ENCODE peak calls at places on chromosomes 7 and 10, in seven cellular contexts. Y is tibial artery, M is psoas muscle, J is SK-N-SH, B is lower lobe of right lung, N is upper lobe of right lung, G is left lung. H is an unnamed sample.

GRCh38 chr7:143279186-143280098 is 5.3 kb upstream of the TMEM139 start:
- DNase-seq in Y (no peak), B (no peak), J (no peak), G (no peak), M (no peak), N (no peak), H (no peak)

GRCh38 chr10:111990734-111991133 is 192.8 kb downstream of the GPAM start:
- DNase-seq in M (no peak), G (no peak), J (peak; percentile 28), B (no peak), N (no peak), Y (no peak), H (peak; percentile 24)

GRCh38 chr7:50369408-50370026 is 65.0 kb downstream of the IKZF1 start:
- DNase-seq in Y (no peak), G (no peak), B (no peak), J (peak; percentile 57), M (no peak), N (no peak), H (no peak)

GRCh38 chr7:112103246-112103645 is 103.0 kb downstream of the DOCK4 start:
- DNase-seq in N (no peak), M (no peak), B (no peak), J (no peak), G (no peak), Y (no peak), H (no peak)

GRCh38 chr10:49387029-49387428 is 8.9 kb downstream of the DRGX start:
- DNase-seq in B (no peak), M (no peak), G (no peak), N (no peak), J (no peak), Y (no peak), H (no peak)

GRCh38 chr10:119542990-119543813 is 683 bp upstream of the RGS10 start:
- DNase-seq in G (peak; percentile 70), Y (peak; percentile 59), M (peak; percentile 76), N (peak; percentile 76), B (peak; percentile 70), J (peak; percentile 82), H (peak; percentile 74)

GRCh38 chr10:1155791-1156615 is 99.8 kb downstream of the WDR37 start:
- DNase-seq in M (no peak), N (peak; percentile 54), J (peak; percentile 49), G (no peak), B (no peak), Y (no peak), H (no peak)

GRCh38 chr7:23247101-23247601 is 576 bp downstream of the GPNMB start:
- DNase-seq in N (no peak), M (no peak), J (no peak), B (no peak), G (no peak), Y (no peak), H (no peak)

GRCh38 chr7:119377861-119378260 is 895.1 kb upstream of the KCND2 start:
- DNase-seq in Y (no peak), B (no peak), M (no peak), G (no peak), J (no peak), N (no peak), H (no peak)

GRCh38 chr7:64640504-64640903 is 25.4 kb upstream of the ZNF107 start:
- DNase-seq in M (no peak), G (no peak), B (no peak), J (no peak), N (no peak), Y (no peak), H (no peak)
- H3K9me3 ChIP-seq in M (no peaks in the 10 kb centered on the region), G (peaks cover 16% of the 10 kb centered on the region), B (no peaks in the 10 kb centered on the region), J (no peaks in the 10 kb centered on the region), N (no peaks in the 10 kb centered on the region), Y (no peaks in the 10 kb centered on the region), H (no peaks in the 10 kb centered on the region)

DNA sequence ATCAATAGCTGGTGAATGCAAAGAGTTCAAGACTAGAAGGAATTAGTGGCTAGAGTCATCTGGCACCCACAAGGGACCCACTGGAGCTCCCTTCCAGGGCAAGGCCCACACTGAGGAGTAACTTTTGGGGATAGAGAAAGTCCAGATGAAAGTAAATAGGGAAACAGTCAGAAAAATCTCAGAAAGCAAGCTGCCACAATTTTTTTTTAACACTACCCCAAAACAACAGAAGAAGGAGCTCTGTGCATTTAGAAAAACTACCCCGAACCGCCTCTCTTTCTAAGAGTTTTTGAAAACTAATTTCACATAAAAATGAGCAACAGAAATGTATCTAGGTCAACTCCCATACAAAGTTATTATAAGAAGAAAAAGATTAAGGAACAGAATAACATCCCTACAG is 42.2 kb downstream of the AOAH start:
- DNase-seq in B (no peak), M (no peak), Y (no peak), J (no peak), N (no peak), G (no peak), H (no peak)
- TF ChIP-seq CTCF in B (no peak), M (no peak), Y (no peak), J (no peak), N (no peak), G (no peak), H (no peak)

DNA sequence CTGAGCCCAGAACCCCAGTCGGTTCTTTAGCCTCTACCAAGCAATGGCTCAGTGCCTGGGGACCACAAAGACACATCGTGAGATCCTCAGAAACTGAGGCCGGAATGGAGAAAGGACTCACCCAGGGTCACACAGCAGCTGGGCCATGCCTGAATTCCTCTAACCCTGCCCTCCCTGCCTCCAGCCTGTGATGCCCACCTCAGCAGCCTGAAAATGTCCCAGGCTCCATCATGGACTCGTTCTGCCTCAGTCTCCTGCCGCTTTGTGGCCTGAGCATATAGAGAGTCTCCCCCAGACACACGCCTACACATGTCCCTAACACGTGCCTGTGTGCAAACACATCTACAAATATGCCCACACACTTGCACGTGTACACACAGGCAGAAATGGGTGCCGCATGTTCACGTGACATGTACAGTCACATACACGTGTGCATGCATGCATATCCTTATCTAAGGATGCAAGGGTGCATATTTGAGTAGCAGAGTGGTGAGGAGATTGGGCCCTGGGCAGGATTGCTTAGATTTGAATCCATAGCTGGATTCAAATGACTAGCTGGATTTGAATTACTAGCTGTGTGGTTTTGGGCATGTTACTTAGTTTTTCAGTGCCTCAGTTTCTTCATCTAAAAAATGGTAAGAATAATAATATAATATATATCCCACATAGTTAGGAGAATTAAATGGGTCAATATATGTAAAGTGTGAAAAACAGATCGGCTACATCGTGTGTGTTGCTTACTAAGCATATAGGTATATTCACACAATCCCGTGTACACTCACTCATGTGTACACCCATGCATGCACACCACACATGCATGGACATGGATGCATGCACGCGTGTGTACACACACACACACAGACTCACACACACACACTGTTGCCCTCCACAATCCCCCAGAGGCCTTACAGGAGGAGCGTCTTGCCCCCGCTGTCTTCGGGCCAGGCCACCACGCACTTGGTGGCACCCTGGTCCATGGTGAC is 2.4 kb downstream of the TACR2 start:
- DNase-seq in Y (no peak), B (no peak), J (no peak), M (peak; percentile 46), N (no peak), G (peak; percentile 26), H (no peak)
- H3K4me1 ChIP-seq in Y (peaks cover 8% of the 10 kb centered on the region), B (peaks cover 7% of the 10 kb centered on the region), J (peaks cover 4% of the 10 kb centered on the region), M (peaks cover 3% of the 10 kb centered on the region), N (peaks cover under 1% of the 10 kb centered on the region), G (peaks cover 10% of the 10 kb centered on the region), H (no peaks in the 10 kb centered on the region)

DNA sequence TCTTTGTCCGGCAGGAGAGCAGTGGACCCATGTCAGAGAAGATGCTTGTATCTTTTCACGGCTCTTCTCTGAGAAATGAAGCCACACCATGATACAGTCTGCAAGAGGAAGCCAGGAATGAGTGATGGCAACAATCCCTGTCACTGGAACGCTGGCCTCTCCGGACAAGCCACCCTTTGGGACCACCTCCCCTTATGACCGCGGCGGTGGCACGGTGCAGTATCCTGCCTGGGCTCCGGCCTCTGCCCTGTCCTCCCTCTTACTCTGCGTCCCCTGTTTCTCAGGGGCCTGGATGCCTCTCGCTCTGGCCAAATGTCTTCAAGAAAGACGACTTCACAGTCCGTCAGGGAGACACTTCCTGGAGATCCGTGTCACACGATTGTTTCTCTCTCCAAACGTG is 370.5 kb downstream of the ZNF716 start:
- DNase-seq in B (no peak), M (no peak), Y (no peak), N (no peak), G (no peak), J (no peak), H (no peak)
- H3K9me3 ChIP-seq in B (no peaks in the 10 kb centered on the region), M (no peaks in the 10 kb centered on the region), Y (no peaks in the 10 kb centered on the region), N (no peaks in the 10 kb centered on the region), G (peaks cover 69% of the 10 kb centered on the region), J (no peaks in the 10 kb centered on the region), H (no peaks in the 10 kb centered on the region)

GRCh38 chr10:104582604-104582951 is 58.5 kb upstream of the SORCS3 start:
- DNase-seq in G (no peak), J (no peak), N (no peak), B (no peak), Y (no peak), M (no peak), H (no peak)

GRCh38 chr10:104580321-104580720 is 60.8 kb upstream of the SORCS3 start:
- DNase-seq in N (no peak), J (no peak), M (no peak), G (no peak), Y (no peak), B (no peak), H (no peak)

GRCh38 chr10:104581884-104582603 is 59.0 kb upstream of the SORCS3 start:
- DNase-seq in Y (no peak), M (no peak), J (no peak), G (no peak), N (no peak), B (no peak), H (no peak)

GRCh38 chr10:104582966-104583365 is 58.1 kb upstream of the SORCS3 start:
- DNase-seq in G (no peak), M (no peak), N (no peak), B (no peak), Y (no peak), J (no peak), H (no peak)

GRCh38 chr10:104580774-104581675 is 60.1 kb upstream of the SORCS3 start:
- DNase-seq in N (peak; percentile 70), J (peak; percentile 79), M (peak; percentile 55), B (peak; percentile 63), Y (peak; percentile 70), G (peak; percentile 66), H (peak; percentile 68)
- TF ChIP-seq CTCF in N (peak; percentile 92), J (peak; percentile 89), M (peak; percentile 77), B (peak; percentile 86), Y (peak; percentile 71), G (peak; percentile 88), H (peak; percentile 82)

DNA sequence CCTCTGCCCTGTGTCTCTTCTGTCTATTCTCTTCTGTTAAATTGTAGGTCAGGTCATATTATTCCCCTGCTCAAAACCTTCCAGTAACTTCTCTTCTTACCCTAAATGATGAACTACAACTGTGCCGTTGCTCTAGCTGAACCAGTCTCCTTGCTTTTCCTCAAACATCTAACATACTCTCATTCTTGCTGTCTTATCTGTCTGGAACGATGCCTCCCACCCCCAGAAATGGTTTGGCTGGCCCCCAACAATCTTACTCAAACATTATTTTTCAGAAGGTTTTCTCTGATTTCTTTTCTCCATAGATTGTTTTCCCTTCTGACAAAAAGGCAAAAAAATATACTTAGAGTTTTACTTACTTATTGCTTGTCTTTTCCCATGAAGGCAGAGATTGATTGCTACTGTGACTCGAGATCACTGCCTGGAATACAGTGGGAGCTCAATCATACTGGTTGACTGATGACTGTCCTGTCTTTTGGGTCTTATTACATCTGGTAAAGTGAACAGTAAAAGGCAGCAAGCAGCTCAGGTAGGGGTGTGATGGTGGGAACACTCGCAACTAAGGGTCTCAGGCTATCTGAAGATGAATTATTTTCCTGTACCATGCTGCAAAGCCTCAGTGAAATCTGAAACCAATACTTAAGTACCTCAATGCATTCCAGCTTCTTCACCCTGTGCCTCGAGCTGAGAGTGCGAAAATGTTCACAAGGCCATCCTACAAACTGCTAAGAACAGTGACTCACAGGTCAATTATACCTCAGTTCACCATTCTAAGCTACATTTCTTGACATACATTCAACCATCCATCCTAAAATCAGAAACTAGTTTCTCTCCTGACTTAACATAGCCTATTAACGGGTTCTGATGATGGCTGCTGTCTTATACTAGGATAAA is 67.6 kb downstream of the DNMBP start:
- DNase-seq in B (no peak), N (no peak), M (no peak), J (no peak), Y (no peak), G (no peak), H (no peak)
- H3K4me1 ChIP-seq in B (peaks cover 13% of the 10 kb centered on the region), N (no peaks in the 10 kb centered on the region), M (peaks cover 25% of the 10 kb centered on the region), J (no peaks in the 10 kb centered on the region), Y (no peaks in the 10 kb centered on the region), G (no peaks in the 10 kb centered on the region), H (no peaks in the 10 kb centered on the region)

H was measured in BE2C.